ENCODE peak calls at places on chromosomes 12 and 14, in ten cellular contexts. One of them, this sample, is unnamed.

GRCh38 chr12:110705309-110705708 is 16.4 kb upstream of the HVCN1 start:
- DNase-seq in transverse colon: no peak
- DNase-seq in heart right ventricle: no peak
- DNase-seq in tibial nerve: no peak
- DNase-seq in prostate gland: no peak
- DNase-seq in IMR-90: peak
- DNase-seq in HCT116: no peak
- DNase-seq in A549: no peak
- DNase-seq in mammary epithelial cell: no peak
- DNase-seq in cardiac muscle cell: no peak
- DNase-seq in this sample: no peak

GRCh38 chr12:60231301-60231700 is 635.5 kb downstream of the SLC16A7 start:
- DNase-seq in IMR-90: no peak
- DNase-seq in transverse colon: no peak
- DNase-seq in heart right ventricle: no peak
- DNase-seq in HCT116: no peak
- DNase-seq in prostate gland: no peak
- DNase-seq in tibial nerve: no peak
- DNase-seq in A549: no peak
- DNase-seq in cardiac muscle cell: no peak
- DNase-seq in mammary epithelial cell: no peak
- DNase-seq in this sample: no peak

GRCh38 chr12:108896331-108896730 is 16.4 kb downstream of the DAO start:
- DNase-seq in HCT116: no peak
- DNase-seq in heart right ventricle: no peak
- DNase-seq in transverse colon: no peak
- DNase-seq in cardiac muscle cell: no peak
- DNase-seq in IMR-90: no peak
- DNase-seq in A549: no peak
- DNase-seq in prostate gland: no peak
- DNase-seq in tibial nerve: no peak
- DNase-seq in mammary epithelial cell: no peak
- DNase-seq in this sample: no peak

GRCh38 chr14:100617715-100618693 is 30.8 kb upstream of the BEGAIN start:
- DNase-seq in HCT116: no peak
- DNase-seq in transverse colon: peak
- DNase-seq in cardiac muscle cell: peak
- DNase-seq in tibial nerve: peak
- DNase-seq in prostate gland: no peak
- DNase-seq in A549: no peak
- DNase-seq in IMR-90: no peak
- DNase-seq in mammary epithelial cell: no peak
- DNase-seq in heart right ventricle: no peak
- DNase-seq in this sample: no peak

GRCh38 chr12:130160711-130161231 is 1.5 kb upstream of the FZD10 start:
- DNase-seq in HCT116: no peak
- DNase-seq in heart right ventricle: no peak
- DNase-seq in transverse colon: no peak
- DNase-seq in A549: no peak
- DNase-seq in tibial nerve: no peak
- DNase-seq in IMR-90: no peak
- DNase-seq in cardiac muscle cell: no peak
- DNase-seq in prostate gland: no peak
- DNase-seq in mammary epithelial cell: no peak
- DNase-seq in this sample: no peak

GRCh38 chr12:120902846-120903381 is 1.2 kb downstream of the SPPL3 start:
- DNase-seq in IMR-90: no peak
- DNase-seq in heart right ventricle: no peak
- DNase-seq in HCT116: no peak
- DNase-seq in mammary epithelial cell: no peak
- DNase-seq in cardiac muscle cell: no peak
- DNase-seq in A549: no peak
- DNase-seq in transverse colon: no peak
- DNase-seq in prostate gland: no peak
- DNase-seq in tibial nerve: no peak
- DNase-seq in this sample: no peak

GRCh38 chr12:7103837-7104236 is 5.2 kb downstream of the C1RL start:
- DNase-seq in IMR-90: no peak
- DNase-seq in HCT116: no peak
- DNase-seq in A549: no peak
- DNase-seq in mammary epithelial cell: no peak
- DNase-seq in cardiac muscle cell: no peak
- DNase-seq in transverse colon: no peak
- DNase-seq in prostate gland: no peak
- DNase-seq in tibial nerve: no peak
- DNase-seq in heart right ventricle: no peak
- DNase-seq in this sample: no peak

GRCh38 chr12:112096667-112097066 is 11.9 kb downstream of the NAA25 start:
- DNase-seq in mammary epithelial cell: peak
- DNase-seq in cardiac muscle cell: peak
- DNase-seq in transverse colon: no peak
- DNase-seq in A549: peak
- DNase-seq in HCT116: peak
- DNase-seq in prostate gland: no peak
- DNase-seq in IMR-90: peak
- DNase-seq in heart right ventricle: no peak
- DNase-seq in tibial nerve: no peak
- DNase-seq in this sample: no peak

GRCh38 chr14:34190746-34191145 is 239.9 kb upstream of the EGLN3 start:
- DNase-seq in heart right ventricle: no peak
- DNase-seq in transverse colon: no peak
- DNase-seq in tibial nerve: no peak
- DNase-seq in HCT116: no peak
- DNase-seq in prostate gland: no peak
- DNase-seq in mammary epithelial cell: no peak
- DNase-seq in cardiac muscle cell: no peak
- DNase-seq in IMR-90: no peak
- DNase-seq in A549: no peak
- DNase-seq in this sample: no peak

GRCh38 chr12:108563804-108564151 is 1.4 kb downstream of the ISCU start:
- DNase-seq in cardiac muscle cell: no peak
- DNase-seq in mammary epithelial cell: no peak
- DNase-seq in heart right ventricle: no peak
- DNase-seq in prostate gland: no peak
- DNase-seq in A549: no peak
- DNase-seq in transverse colon: no peak
- DNase-seq in IMR-90: no peak
- DNase-seq in tibial nerve: no peak
- DNase-seq in HCT116: no peak
- DNase-seq in this sample: no peak

GRCh38 chr12:52370906-52371608 is 3.8 kb upstream of the KRT85 start:
- DNase-seq in HCT116: no peak
- DNase-seq in mammary epithelial cell: no peak
- DNase-seq in tibial nerve: peak
- DNase-seq in prostate gland: no peak
- DNase-seq in cardiac muscle cell: peak
- DNase-seq in heart right ventricle: peak
- DNase-seq in IMR-90: peak
- DNase-seq in transverse colon: peak
- DNase-seq in A549: no peak
- DNase-seq in this sample: no peak

GRCh38 chr12:31650927-31651326 is 8.6 kb upstream of the ETFBKMT start:
- DNase-seq in mammary epithelial cell: no peak
- DNase-seq in transverse colon: peak
- DNase-seq in tibial nerve: no peak
- DNase-seq in HCT116: no peak
- DNase-seq in cardiac muscle cell: peak
- DNase-seq in A549: no peak
- DNase-seq in IMR-90: no peak
- DNase-seq in prostate gland: no peak
- DNase-seq in heart right ventricle: no peak
- DNase-seq in this sample: no peak

GRCh38 chr12:121001841-121002483 is 14.3 kb downstream of the C12orf43 start:
- DNase-seq in transverse colon: no peak
- DNase-seq in prostate gland: no peak
- DNase-seq in tibial nerve: no peak
- DNase-seq in HCT116: no peak
- DNase-seq in A549: no peak
- DNase-seq in cardiac muscle cell: no peak
- DNase-seq in heart right ventricle: no peak
- DNase-seq in mammary epithelial cell: no peak
- DNase-seq in IMR-90: no peak
- DNase-seq in this sample: no peak

DNA sequence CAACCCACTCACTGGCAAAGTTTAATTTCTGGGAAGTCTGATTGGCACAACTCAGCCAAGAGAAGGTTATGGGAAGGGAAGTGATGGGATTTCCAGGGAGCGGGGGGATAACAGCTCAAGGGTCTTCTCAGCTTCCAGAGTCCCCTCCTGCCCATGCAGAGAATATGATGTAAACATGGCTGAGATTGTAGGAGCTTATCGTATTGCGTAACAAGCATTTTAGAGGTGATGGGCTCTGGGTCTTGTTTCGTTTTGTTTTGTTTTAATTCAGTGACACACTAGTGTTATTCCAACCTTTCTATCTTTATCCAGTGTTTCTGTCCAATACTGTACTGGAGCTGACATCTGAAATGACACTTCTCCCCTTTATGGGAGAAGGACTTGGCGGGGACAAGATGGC is 762.1 kb upstream of the TMEM132C start:
- DNase-seq in IMR-90: no peak
- DNase-seq in cardiac muscle cell: no peak
- DNase-seq in tibial nerve: no peak
- DNase-seq in heart right ventricle: no peak
- DNase-seq in transverse colon: no peak
- DNase-seq in prostate gland: no peak
- DNase-seq in A549: no peak
- DNase-seq in HCT116: no peak
- DNase-seq in mammary epithelial cell: no peak
- DNase-seq in this sample: no peak
- H3K4me3 ChIP-seq in IMR-90: no peak
- H3K4me3 ChIP-seq in cardiac muscle cell: no peak
- H3K4me3 ChIP-seq in tibial nerve: no peak
- H3K4me3 ChIP-seq in heart right ventricle: no peak
- H3K4me3 ChIP-seq in transverse colon: no peak
- H3K4me3 ChIP-seq in prostate gland: no peak
- H3K4me3 ChIP-seq in A549: no peak
- H3K4me3 ChIP-seq in HCT116: no peak
- H3K4me3 ChIP-seq in mammary epithelial cell: no peak
- H3K4me3 ChIP-seq in this sample: no peak

DNA sequence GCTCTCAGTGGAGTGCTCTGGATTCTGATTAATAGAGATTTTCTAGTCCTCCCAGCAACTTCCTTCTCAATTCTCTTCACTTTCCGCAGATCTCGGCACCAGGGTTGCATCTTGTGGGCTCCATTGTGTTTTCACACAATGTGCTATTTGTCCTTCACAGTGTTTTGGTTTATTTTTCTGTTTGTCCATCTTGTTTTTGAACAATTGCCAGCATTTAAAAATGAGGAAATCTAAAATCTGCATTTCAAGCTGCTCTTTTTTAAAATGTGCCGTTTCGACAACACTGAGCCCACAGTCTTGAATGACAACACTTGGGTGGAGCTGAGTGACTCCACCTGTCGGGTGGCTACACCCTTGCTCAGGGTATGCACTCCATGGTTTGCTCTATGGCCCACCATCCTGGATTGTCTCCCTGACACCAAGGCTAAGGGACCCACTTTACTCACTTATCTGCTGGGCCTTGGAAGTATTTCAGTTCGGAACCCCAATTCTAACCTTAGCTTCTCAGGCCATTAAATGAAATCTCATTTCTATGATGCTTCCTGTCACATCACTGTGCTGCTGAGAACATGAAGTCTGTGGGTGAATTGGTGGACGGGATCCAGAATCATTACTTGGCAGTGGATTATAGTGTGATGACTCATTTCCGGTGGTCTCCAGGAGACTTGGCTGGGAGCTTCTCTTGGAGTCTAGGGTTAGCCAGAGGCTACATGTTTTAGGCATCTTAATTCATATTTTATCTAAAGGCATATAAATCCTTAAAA is 3.4 kb upstream of the MYRFL start:
- DNase-seq in HCT116: peak
- DNase-seq in heart right ventricle: no peak
- DNase-seq in transverse colon: no peak
- DNase-seq in prostate gland: no peak
- DNase-seq in tibial nerve: no peak
- DNase-seq in mammary epithelial cell: peak
- DNase-seq in A549: no peak
- DNase-seq in IMR-90: peak
- DNase-seq in cardiac muscle cell: peak
- DNase-seq in this sample: no peak
- H3K27ac ChIP-seq in HCT116: peak
- H3K27ac ChIP-seq in heart right ventricle: no peak
- H3K27ac ChIP-seq in transverse colon: no peak
- H3K27ac ChIP-seq in prostate gland: no peak
- H3K27ac ChIP-seq in tibial nerve: no peak
- H3K27ac ChIP-seq in mammary epithelial cell: no peak
- H3K27ac ChIP-seq in A549: peak
- H3K27ac ChIP-seq in IMR-90: no peak
- H3K27ac ChIP-seq in cardiac muscle cell: no peak
- H3K27ac ChIP-seq in this sample: no peak

GRCh38 chr12:126224032-126224431 is 1158.8 kb downstream of the AACS start:
- DNase-seq in cardiac muscle cell: no peak
- DNase-seq in transverse colon: no peak
- DNase-seq in prostate gland: no peak
- DNase-seq in A549: no peak
- DNase-seq in heart right ventricle: no peak
- DNase-seq in HCT116: no peak
- DNase-seq in IMR-90: no peak
- DNase-seq in tibial nerve: no peak
- DNase-seq in mammary epithelial cell: no peak
- DNase-seq in this sample: no peak

GRCh38 chr12:126219139-126219538 is 1153.9 kb downstream of the AACS start:
- DNase-seq in HCT116: no peak
- DNase-seq in transverse colon: no peak
- DNase-seq in IMR-90: no peak
- DNase-seq in A549: no peak
- DNase-seq in heart right ventricle: no peak
- DNase-seq in tibial nerve: no peak
- DNase-seq in mammary epithelial cell: no peak
- DNase-seq in cardiac muscle cell: no peak
- DNase-seq in prostate gland: no peak
- DNase-seq in this sample: no peak

GRCh38 chr12:126218697-126219096 is 1153.5 kb downstream of the AACS start:
- DNase-seq in prostate gland: no peak
- DNase-seq in heart right ventricle: no peak
- DNase-seq in transverse colon: no peak
- DNase-seq in IMR-90: no peak
- DNase-seq in A549: no peak
- DNase-seq in mammary epithelial cell: no peak
- DNase-seq in HCT116: no peak
- DNase-seq in cardiac muscle cell: no peak
- DNase-seq in tibial nerve: no peak
- DNase-seq in this sample: no peak

GRCh38 chr12:126219654-126220279 is 1154.5 kb downstream of the AACS start:
- DNase-seq in A549: no peak
- DNase-seq in IMR-90: no peak
- DNase-seq in HCT116: no peak
- DNase-seq in mammary epithelial cell: no peak
- DNase-seq in transverse colon: no peak
- DNase-seq in tibial nerve: no peak
- DNase-seq in prostate gland: no peak
- DNase-seq in cardiac muscle cell: no peak
- DNase-seq in heart right ventricle: no peak
- DNase-seq in this sample: no peak
- H3K4me3 ChIP-seq in A549: no peak
- H3K4me3 ChIP-seq in IMR-90: no peak
- H3K4me3 ChIP-seq in HCT116: no peak
- H3K4me3 ChIP-seq in mammary epithelial cell: no peak
- H3K4me3 ChIP-seq in transverse colon: no peak
- H3K4me3 ChIP-seq in tibial nerve: no peak
- H3K4me3 ChIP-seq in prostate gland: no peak
- H3K4me3 ChIP-seq in cardiac muscle cell: no peak
- H3K4me3 ChIP-seq in heart right ventricle: no peak
- H3K4me3 ChIP-seq in this sample: no peak

GRCh38 chr14:24633353-24633752 is 637 bp downstream of the GZMB start:
- DNase-seq in cardiac muscle cell: no peak
- DNase-seq in IMR-90: no peak
- DNase-seq in tibial nerve: no peak
- DNase-seq in prostate gland: no peak
- DNase-seq in heart right ventricle: no peak
- DNase-seq in A549: no peak
- DNase-seq in transverse colon: no peak
- DNase-seq in mammary epithelial cell: no peak
- DNase-seq in HCT116: no peak
- DNase-seq in this sample: no peak
- H3K27ac ChIP-seq in cardiac muscle cell: no peak
- H3K27ac ChIP-seq in IMR-90: no peak
- H3K27ac ChIP-seq in tibial nerve: no peak
- H3K27ac ChIP-seq in prostate gland: no peak
- H3K27ac ChIP-seq in heart right ventricle: no peak
- H3K27ac ChIP-seq in A549: no peak
- H3K27ac ChIP-seq in transverse colon: no peak
- H3K27ac ChIP-seq in mammary epithelial cell: no peak
- H3K27ac ChIP-seq in HCT116: no peak
- H3K27ac ChIP-seq in this sample: no peak

This sample was measured in effector memory CD4-positive, alpha-beta T cell.